ENCODE peak calls at places on chromosome 18, in four cellular contexts. Z, Q, F and C are unnamed samples.

GRCh38 chr18:3180325-3180724 is 39.4 kb downstream of the MYOM1 start:
- DNase-seq in Z (no peak), Q (no peak), F (peak), C (peak)

GRCh38 chr18:27363918-27364317 is 178.8 kb upstream of the CHST9 start:
- DNase-seq in Z (no peak), Q (peak), F (no peak), C (peak)

GRCh38 chr18:36772339-36772738 is 56.5 kb downstream of the TPGS2 start:
- DNase-seq in Z (no peak), Q (no peak), F (peak), C (no peak)

GRCh38 chr18:23236876-23237468 is 101.7 kb downstream of the CABLES1 start:
- DNase-seq in Z (no peak), Q (peak), F (no peak), C (no peak)

GRCh38 chr18:8745355-8746014 is 40.1 kb downstream of the MTCL1 start:
- DNase-seq in Z (no peak), Q (peak), F (peak), C (no peak)

GRCh38 chr18:9081940-9082339 is 20.6 kb upstream of the NDUFV2 start:
- DNase-seq in Z (no peak), Q (no peak), F (no peak), C (no peak)

GRCh38 chr18:44130365-44130942 is 550.2 kb upstream of the SETBP1 start:
- DNase-seq in Z (peak), Q (peak), F (peak), C (peak)

GRCh38 chr18:6357668-6358067 is 57.0 kb downstream of the L3MBTL4 start:
- DNase-seq in Z (no peak), Q (no peak), F (no peak), C (no peak)

GRCh38 chr18:39414009-39414700 is 1848.6 kb upstream of the CELF4 start:
- DNase-seq in Z (no peak), Q (no peak), F (peak), C (peak)

GRCh38 chr18:9571546-9571945 is 42.8 kb downstream of the PPP4R1 start:
- DNase-seq in Z (no peak), Q (peak), F (no peak), C (no peak)

GRCh38 chr18:27854631-27855030 is 322.3 kb downstream of the CDH2 start:
- DNase-seq in Z (no peak), Q (no peak), F (no peak), C (no peak)

GRCh38 chr18:24530630-24531111 is 70.2 kb downstream of the HRH4 start:
- DNase-seq in Z (no peak), Q (no peak), F (peak), C (peak)

GRCh38 chr18:51666717-51667320 is 469.3 kb upstream of the MEX3C start:
- DNase-seq in Z (no peak), Q (no peak), F (no peak), C (no peak)

GRCh38 chr18:51110073-51110797 is 80.2 kb downstream of the SMAD4 start:
- DNase-seq in Z (peak), Q (peak), F (peak), C (peak)

GRCh38 chr18:31760695-31761094 is at the start of gene SLC25A52:
- DNase-seq in Z (no peak), Q (no peak), F (no peak), C (no peak)

GRCh38 chr18:51275712-51276473 is 78.4 kb upstream of the MEX3C start:
- DNase-seq in Z (no peak), Q (no peak), F (peak), C (peak)

GRCh38 chr18:48578289-48578688 is 39.5 kb downstream of the CTIF start:
- DNase-seq in Z (no peak), Q (no peak), F (no peak), C (no peak)

GRCh38 chr18:23504720-23505119 is 1.4 kb downstream of the RMC1 start:
- DNase-seq in Z (no peak), Q (no peak), F (no peak), C (no peak)

GRCh38 chr18:47748093-47748796 is 182.2 kb downstream of the SMAD2 start:
- DNase-seq in Z (no peak), Q (no peak), F (no peak), C (no peak)

GRCh38 chr18:9848170-9848854 is 37.5 kb upstream of the TXNDC2 start:
- DNase-seq in Z (no peak), Q (no peak), F (no peak), C (no peak)

GRCh38 chr18:25646971-25647370 is 295.0 kb upstream of the ZNF521 start:
- DNase-seq in Z (no peak), Q (no peak), F (peak), C (no peak)

GRCh38 chr18:364221-364620 is 96.4 kb upstream of the THOC1 start:
- DNase-seq in Z (no peak), Q (no peak), F (no peak), C (no peak)

GRCh38 chr18:669077-669476 is 11.6 kb downstream of the TYMS start:
- DNase-seq in Z (no peak), Q (no peak), F (no peak), C (no peak)

GRCh38 chr18:21391074-21391673 is 149.1 kb downstream of the GREB1L start:
- DNase-seq in Z (no peak), Q (peak), F (peak), C (peak)

GRCh38 chr18:76697441-76697901 is 124.9 kb upstream of the ZNF236 start:
- DNase-seq in Z (no peak), Q (no peak), F (peak), C (no peak)

GRCh38 chr18:50955246-50955645 is 12.6 kb upstream of the ELAC1 start:
- DNase-seq in Z (peak), Q (no peak), F (no peak), C (no peak)

GRCh38 chr18:140670-141266 is 17.6 kb upstream of the USP14 start:
- DNase-seq in Z (no peak), Q (no peak), F (no peak), C (no peak)

GRCh38 chr18:3367491-3368091 is 82.4 kb upstream of the TGIF1 start:
- DNase-seq in Z (no peak), Q (no peak), F (peak), C (no peak)

GRCh38 chr18:48541747-48542108 is 2.9 kb downstream of the CTIF start:
- DNase-seq in Z (no peak), Q (no peak), F (no peak), C (no peak)

GRCh38 chr18:57150828-57151227 is 3.9 kb downstream of the BOD1L2 start:
- DNase-seq in Z (peak), Q (no peak), F (no peak), C (no peak)

GRCh38 chr18:35182151-35182550 is 58.7 kb upstream of the ZNF397 start:
- DNase-seq in Z (no peak), Q (peak), F (no peak), C (no peak)

GRCh38 chr18:23623040-23623439 is 36.7 kb upstream of the NPC1 start:
- DNase-seq in Z (no peak), Q (no peak), F (no peak), C (no peak)

GRCh38 chr18:41809652-41810051 is 145.4 kb upstream of the PIK3C3 start:
- DNase-seq in Z (no peak), Q (peak), F (no peak), C (peak)

GRCh38 chr18:23069481-23069880 is 65.8 kb upstream of the CABLES1 start:
- DNase-seq in Z (no peak), Q (no peak), F (no peak), C (no peak)

GRCh38 chr18:37460616-37461015 is 105.0 kb downstream of the CELF4 start:
- DNase-seq in Z (no peak), Q (no peak), F (no peak), C (peak)

GRCh38 chr18:73887801-73888200 is 259.8 kb downstream of the FBXO15 start:
- DNase-seq in Z (no peak), Q (no peak), F (no peak), C (no peak)
- H2BK5ac ChIP-seq in Z (no peak), Q (no peak), F (no peak), C (no peak)

GRCh38 chr18:79570266-79571201 is 109.1 kb upstream of the CTDP1 start:
- DNase-seq in Z (peak), Q (no peak), F (peak), C (peak)
- H3K27ac ChIP-seq in Z (no peak), Q (no peak), F (peak), C (no peak)

GRCh38 chr18:45399146-45399545 is 216.1 kb upstream of the SLC14A2 start:
- DNase-seq in Z (no peak), Q (peak), F (no peak), C (no peak)
- H3K4ac ChIP-seq in Z (no peak), Q (no peak), F (no peak), C (no peak)

DNA sequence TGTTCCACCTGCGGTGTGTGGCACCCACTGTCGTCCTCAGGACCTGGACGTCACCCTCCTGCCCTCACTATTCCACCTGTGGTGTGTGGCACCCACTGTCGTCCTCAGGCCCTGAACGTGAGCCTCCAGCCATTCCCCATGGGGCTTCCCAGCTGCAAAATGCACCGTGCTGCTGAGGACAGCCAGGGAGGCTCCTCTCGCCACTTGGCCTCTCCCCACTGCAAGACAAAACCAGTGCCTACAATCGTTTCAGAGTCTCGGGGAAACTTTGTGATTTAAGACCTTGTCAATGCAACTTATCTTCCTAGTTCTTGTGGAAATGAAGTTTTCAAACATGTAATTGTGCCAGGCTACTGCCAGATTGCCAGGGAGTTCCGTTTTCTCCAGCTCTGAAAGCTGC is 319.3 kb upstream of the SALL3 start:
- DNase-seq in Z (no peak), Q (no peak), F (no peak), C (no peak)
- H2BK5ac ChIP-seq in Z (no peak), Q (no peak), F (no peak), C (no peak)

GRCh38 chr18:4455113-4455811 is at the start of gene DLGAP1:
- DNase-seq in Z (peak), Q (no peak), F (no peak), C (no peak)
- H3K27ac ChIP-seq in Z (no peak), Q (no peak), F (no peak), C (no peak)

GRCh38 chr18:78239090-78239457 is 740.5 kb upstream of the SALL3 start:
- DNase-seq in Z (no peak), Q (no peak), F (no peak), C (no peak)
- H3K4ac ChIP-seq in Z (no peak), Q (no peak), F (no peak), C (no peak)

DNA sequence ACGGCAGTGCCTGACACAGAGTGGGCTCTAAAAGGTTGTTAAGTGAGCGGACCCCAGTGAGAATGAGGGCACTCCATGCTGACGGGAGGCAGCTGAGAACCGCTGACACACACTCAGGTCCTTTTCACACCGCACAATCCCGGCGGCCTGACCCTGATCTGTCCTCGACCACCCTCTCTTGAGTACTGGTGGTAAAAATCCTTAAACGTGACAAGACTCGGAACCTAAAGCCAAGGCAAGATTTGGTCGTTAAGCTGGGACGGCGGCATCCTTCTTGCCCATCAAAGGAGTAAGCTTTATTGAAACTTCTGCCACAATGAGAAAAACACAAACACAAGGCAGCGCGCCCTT is 577 bp downstream of the TMX3 start:
- DNase-seq in Z (no peak), Q (peak), F (no peak), C (peak)
- H2BK5ac ChIP-seq in Z (no peak), Q (no peak), F (peak), C (no peak)

GRCh38 chr18:54946149-54946581 is 13.1 kb downstream of the CCDC68 start:
- DNase-seq in Z (no peak), Q (peak), F (peak), C (peak)
- H3K27ac ChIP-seq in Z (no peak), Q (no peak), F (peak), C (no peak)

DNA sequence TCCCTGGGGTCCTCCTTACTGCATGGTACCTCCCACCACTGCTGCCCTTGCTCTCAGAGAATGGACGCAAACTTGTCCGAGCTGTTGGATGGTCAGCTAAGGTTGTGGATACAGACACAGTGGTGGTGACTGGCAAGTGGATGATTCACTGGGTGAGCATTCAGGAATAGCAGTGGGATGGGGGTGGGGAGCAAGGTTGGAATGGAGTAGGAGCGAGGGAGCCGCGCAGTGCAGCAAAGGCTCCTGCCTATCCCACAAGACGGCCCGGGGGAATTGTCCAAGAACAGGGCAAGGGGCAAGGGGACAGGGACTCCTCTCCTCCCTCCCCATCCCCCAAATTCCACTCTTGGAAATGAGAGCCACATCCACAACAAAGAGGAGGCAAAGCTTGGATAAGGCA is 102.2 kb downstream of the PIEZO2 start:
- DNase-seq in Z (no peak), Q (peak), F (peak), C (peak)
- H3K4ac ChIP-seq in Z (no peak), Q (no peak), F (peak), C (no peak)